ENCODE peak calls at places on chromosomes 12 and 14, in six cellular contexts. V is IMR-90, U is endothelial cell, J is breast epithelium, I is Calu3, B is cardiac muscle cell. G is an unnamed sample.

GRCh38 chr14:33279865-33280264 is 341.2 kb downstream of the NPAS3 start:
- DNase-seq in V (no peak), U (no peak), J (no peak), I (no peak), B (no peak), G (no peak)

GRCh38 chr12:3170423-3171194 is 93.4 kb downstream of the TSPAN9 start:
- DNase-seq in V (peak; percentile 97), U (no peak), J (no peak), I (peak; percentile 5), B (peak; percentile 84), G (peak; percentile 83)

GRCh38 chr12:106246891-106247730 is 709 bp downstream of the CKAP4 start:
- DNase-seq in V (peak; percentile 61), U (peak; percentile 64), J (peak; percentile 44), I (peak; percentile 64), B (peak; percentile 78), G (peak; percentile 58)

GRCh38 chr14:101047326-101047725 is 143.8 kb upstream of the RTL1 start:
- DNase-seq in V (no peak), U (no peak), J (no peak), I (no peak), B (no peak), G (no peak)

GRCh38 chr12:51281202-51281924 is 11.1 kb upstream of the SMAGP start:
- DNase-seq in V (peak; percentile 74), U (no peak), J (no peak), I (no peak), B (peak; percentile 66), G (peak; percentile 35)

GRCh38 chr14:45867046-45867894 is 614.3 kb upstream of the MIS18BP1 start:
- DNase-seq in V (no peak), U (no peak), J (no peak), I (no peak), B (no peak), G (no peak)

GRCh38 chr14:99325016-99325415 is 53.0 kb upstream of the BCL11B start:
- DNase-seq in V (no peak), U (no peak), J (no peak), I (no peak), B (no peak), G (no peak)

GRCh38 chr14:36507847-36508417 is 12.1 kb downstream of the NKX2-1 start:
- DNase-seq in V (no peak), U (no peak), J (no peak), I (no peak), B (no peak), G (no peak)

GRCh38 chr12:124915249-124916236 is 1.1 kb upstream of the UBC start:
- DNase-seq in V (peak; percentile 21), U (no peak), J (peak; percentile 59), I (peak; percentile 67), B (peak; percentile 38), G (peak; percentile 60)

GRCh38 chr14:90354551-90355298 is 23.0 kb upstream of the NRDE2 start:
- DNase-seq in V (no peak), U (no peak), J (no peak), I (no peak), B (peak; percentile 53), G (no peak)

GRCh38 chr14:105076296-105076804 is 11.1 kb upstream of the GPR132 start:
- DNase-seq in V (no peak), U (no peak), J (no peak), I (no peak), B (no peak), G (no peak)

GRCh38 chr12:131959137-131959536 is 9.4 kb downstream of the EP400 start:
- DNase-seq in V (no peak), U (no peak), J (no peak), I (no peak), B (no peak), G (no peak)

GRCh38 chr12:130194154-130194553 is 31.9 kb downstream of the FZD10 start:
- DNase-seq in V (no peak), U (no peak), J (no peak), I (no peak), B (no peak), G (no peak)

GRCh38 chr12:130576286-130576933 is 139.7 kb downstream of the RIMBP2 start:
- DNase-seq in V (no peak), U (no peak), J (no peak), I (no peak), B (no peak), G (no peak)

GRCh38 chr14:101132051-101132541 is 228.6 kb upstream of the RTL1 start:
- DNase-seq in V (no peak), U (no peak), J (no peak), I (no peak), B (no peak), G (no peak)

GRCh38 chr12:59874781-59875180 is 279.0 kb downstream of the SLC16A7 start:
- DNase-seq in V (peak; percentile 21), U (no peak), J (no peak), I (no peak), B (no peak), G (no peak)

GRCh38 chr12:27387473-27387872 is 54.8 kb downstream of the BMAL2 start:
- DNase-seq in V (no peak), U (no peak), J (no peak), I (no peak), B (no peak), G (no peak)

GRCh38 chr14:22599349-22599748 is 1.2 kb downstream of the ABHD4 start:
- DNase-seq in V (no peak), U (no peak), J (no peak), I (no peak), B (no peak), G (no peak)

GRCh38 chr14:23137221-23138172 is 18.4 kb upstream of the CEBPE start:
- DNase-seq in V (no peak), U (no peak), J (peak; percentile 75), I (no peak), B (no peak), G (peak; percentile 83)

GRCh38 chr12:76002598-76003262 is 28.8 kb downstream of the PHLDA1 start:
- DNase-seq in V (no peak), U (no peak), J (no peak), I (no peak), B (no peak), G (no peak)

GRCh38 chr14:33836203-33836894 is 114.5 kb downstream of the EGLN3 start:
- DNase-seq in V (no peak), U (no peak), J (no peak), I (no peak), B (no peak), G (peak; percentile 36)

GRCh38 chr12:58425481-58426392 is 484.4 kb downstream of the ATP23 start:
- DNase-seq in V (peak; percentile 94), U (no peak), J (no peak), I (peak; percentile 62), B (peak; percentile 89), G (peak; percentile 85)

GRCh38 chr12:12327802-12328201 is 22.2 kb downstream of the MANSC1 start:
- DNase-seq in V (peak; percentile 73), U (peak; percentile 14), J (no peak), I (peak; percentile 22), B (peak; percentile 79), G (peak; percentile 66)

DNA sequence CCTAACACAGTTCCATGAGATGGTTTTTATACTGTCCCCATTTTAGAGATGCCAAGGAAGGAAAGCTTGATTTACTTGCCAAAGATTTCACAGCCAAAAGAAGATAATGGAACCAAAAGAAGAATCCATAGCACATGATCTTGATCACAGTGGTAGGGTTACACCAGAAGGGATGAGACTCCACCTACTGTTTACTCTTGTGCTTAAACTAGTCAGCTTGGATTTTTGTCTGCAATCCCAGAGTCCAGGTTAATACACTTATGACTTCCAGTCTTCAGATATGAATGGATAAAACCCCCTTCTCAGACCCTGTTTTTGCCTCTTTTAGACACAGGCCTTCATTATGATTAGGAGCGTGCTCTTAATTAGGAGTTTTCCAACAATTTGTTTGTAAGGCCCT is 454.2 kb downstream of the AEBP2 start:
- DNase-seq in V (peak; percentile 54), U (no peak), J (no peak), I (no peak), B (peak; percentile 79), G (peak; percentile 38)
- TF ChIP-seq CTCF in V (peak; percentile 52), U (no peak), J (no peak), I (no peak), B (peak; percentile 44), G (peak; percentile 24)

DNA sequence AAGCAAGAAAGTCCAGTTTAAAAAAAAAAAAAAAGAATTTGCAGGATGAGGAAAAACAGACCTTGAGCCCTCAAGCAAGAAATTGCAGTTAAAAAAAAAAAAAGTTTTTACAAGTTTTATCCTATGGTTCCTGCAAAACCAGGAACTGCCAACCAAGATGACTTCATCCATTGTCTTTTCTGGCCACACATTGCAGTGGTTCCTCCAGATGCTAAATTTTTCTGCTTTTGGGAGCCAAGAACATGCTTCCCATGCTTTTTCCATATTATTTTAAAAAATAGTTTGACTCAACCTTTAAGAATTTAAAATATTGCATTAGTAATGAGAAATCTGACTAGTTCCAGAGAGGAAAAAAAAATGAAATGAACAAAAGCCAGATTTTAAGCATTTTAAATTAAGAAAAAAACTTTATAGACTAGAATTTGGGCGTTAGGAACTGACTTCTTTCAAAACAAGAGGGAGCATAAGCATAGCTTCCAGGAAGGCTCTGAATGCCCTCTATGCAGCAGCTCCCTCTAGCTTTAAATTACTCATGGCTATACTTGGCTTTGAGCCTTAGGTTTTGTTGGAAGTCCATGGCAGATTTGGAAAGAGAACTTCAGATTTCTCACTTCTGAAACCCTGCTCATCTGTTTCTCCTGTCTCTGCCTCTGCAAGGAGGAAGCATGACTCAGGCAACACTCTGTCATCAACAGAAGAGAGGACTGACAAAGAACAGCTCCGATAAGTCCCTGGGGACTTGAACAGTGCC is 124.5 kb downstream of the GPR65 start:
- DNase-seq in V (peak; percentile 23), U (no peak), J (no peak), I (no peak), B (peak; percentile 94), G (peak; percentile 76)
- TF ChIP-seq CTCF in V (no peak), U (no peak), J (no peak), I (no peak), B (peak; percentile 43), G (no peak)

GRCh38 chr14:95173518-95173917 is 16.2 kb upstream of the DICER1 start:
- DNase-seq in V (no peak), U (no peak), J (no peak), I (no peak), B (no peak), G (no peak)

DNA sequence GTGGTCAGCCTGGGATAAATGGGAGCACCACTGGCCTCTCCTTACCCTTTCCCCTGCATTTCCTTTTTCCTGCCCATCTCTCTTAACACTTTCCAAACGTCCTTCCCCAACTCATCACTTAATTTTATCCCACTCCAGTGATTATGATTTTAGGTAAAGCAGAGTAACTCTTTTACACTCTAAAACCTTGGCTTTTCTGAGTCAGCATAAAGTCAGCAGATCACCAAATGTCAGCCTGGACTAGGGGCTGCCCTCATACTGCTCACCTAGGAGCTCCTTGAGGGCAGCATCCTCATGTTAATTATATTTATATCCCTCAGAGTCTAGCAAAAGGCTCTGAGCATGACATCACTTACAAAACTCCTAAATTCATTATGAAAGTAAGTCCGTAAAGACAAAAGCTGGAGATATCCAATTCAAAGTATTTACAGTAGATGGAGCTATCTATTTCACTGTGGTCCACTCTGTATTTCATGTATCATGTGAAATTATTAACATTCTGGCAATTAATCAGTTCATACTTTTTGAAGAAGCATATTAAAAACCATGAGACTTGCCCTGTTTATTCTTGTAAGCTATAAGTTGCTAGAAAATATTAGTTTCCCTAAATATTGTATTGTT is 17.0 kb upstream of the DICER1 start:
- DNase-seq in V (peak; percentile 15), U (no peak), J (no peak), I (no peak), B (peak; percentile 41), G (no peak)
- TF ChIP-seq CTCF in V (no peak), U (no peak), J (no peak), I (no peak), B (peak; percentile 34), G (peak; percentile 39)

DNA sequence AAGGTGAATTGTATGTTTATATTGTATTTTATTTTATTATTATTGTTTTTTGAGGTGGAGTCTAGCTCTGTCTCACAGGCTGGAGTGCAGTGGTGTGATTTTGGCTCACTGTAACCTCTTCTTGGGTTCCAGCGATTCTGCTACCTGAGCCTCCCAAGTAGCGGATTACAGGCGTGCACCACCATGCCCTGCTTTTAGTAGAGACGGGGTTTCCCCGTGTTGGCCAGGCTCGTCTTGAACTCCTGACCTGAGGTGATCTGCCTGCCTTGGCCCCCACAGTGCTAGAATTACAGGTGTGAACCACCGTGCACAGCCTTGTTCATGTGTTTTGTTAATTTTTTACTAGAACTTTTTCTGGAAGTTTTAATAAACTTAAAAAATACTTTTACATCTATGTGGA is 3.8 kb downstream of the ATF7IP start:
- DNase-seq in V (no peak), U (no peak), J (no peak), I (no peak), B (no peak), G (no peak)
- TF ChIP-seq CTCF in V (no peak), U (no peak), J (no peak), I (no peak), B (no peak), G (no peak)